ENCODE peak calls at places on chromosome 21, in four cellular contexts. B is K562, Q is HepG2, Y is H1. U is an unnamed sample.

GRCh38 chr21:44845418-44846200 is 27.7 kb upstream of the SUMO3 start:
- DNase-seq in B (peak; percentile 88), Q (peak; percentile 76), Y (peak; percentile 61), U (peak; percentile 68)

GRCh38 chr21:39601194-39601940 is 11.4 kb upstream of the B3GALT5 start:
- DNase-seq in B (no peak), Y (no peak), Q (no peak), U (no peak)

GRCh38 chr21:32494946-32495703 is 82.6 kb downstream of the EVA1C start:
- DNase-seq in Q (no peak), B (no peak), Y (no peak), U (peak; percentile 91)

GRCh38 chr21:44085491-44086321 is 21.5 kb upstream of the PWP2 start:
- DNase-seq in Q (no peak), B (no peak), Y (no peak), U (peak; percentile 26)

GRCh38 chr21:32817206-32817605 is 45.7 kb upstream of the PAXBP1 start:
- DNase-seq in Q (peak; percentile 39), B (no peak), Y (no peak), U (no peak)

GRCh38 chr21:33654412-33654811 is 12.1 kb downstream of the ITSN1 start:
- DNase-seq in B (no peak), Q (no peak), Y (no peak), U (no peak)

GRCh38 chr21:43892984-43893535 is 28.0 kb downstream of the AGPAT3 start:
- DNase-seq in Q (no peak), B (peak; percentile 30), Y (no peak), U (no peak)

GRCh38 chr21:39020751-39021474 is 162.3 kb downstream of the PSMG1 start:
- DNase-seq in B (no peak), Y (no peak), Q (peak; percentile 64), U (peak; percentile 50)

GRCh38 chr21:27802816-27803475 is 836.1 kb upstream of the ADAMTS5 start:
- DNase-seq in Y (peak; percentile 17), B (peak; percentile 32), Q (no peak), U (peak; percentile 39)

GRCh38 chr21:15437873-15438272 is 291.9 kb upstream of the USP25 start:
- DNase-seq in Q (no peak), B (no peak), Y (no peak), U (peak; percentile 14)

GRCh38 chr21:16517380-16517779 is 787.6 kb downstream of the USP25 start:
- DNase-seq in Q (no peak), B (no peak), Y (no peak), U (no peak)

GRCh38 chr21:22120616-22121266 is 1122.5 kb downstream of the NCAM2 start:
- DNase-seq in B (peak; percentile 39), Q (no peak), Y (peak; percentile 10), U (no peak)

GRCh38 chr21:42609806-42610205 is 43.6 kb upstream of the PDE9A start:
- DNase-seq in B (no peak), Y (no peak), Q (no peak), U (no peak)
- TF ChIP-seq JUN in B (no peak), Y (no peak), Q (no peak), U (no peak)

DNA sequence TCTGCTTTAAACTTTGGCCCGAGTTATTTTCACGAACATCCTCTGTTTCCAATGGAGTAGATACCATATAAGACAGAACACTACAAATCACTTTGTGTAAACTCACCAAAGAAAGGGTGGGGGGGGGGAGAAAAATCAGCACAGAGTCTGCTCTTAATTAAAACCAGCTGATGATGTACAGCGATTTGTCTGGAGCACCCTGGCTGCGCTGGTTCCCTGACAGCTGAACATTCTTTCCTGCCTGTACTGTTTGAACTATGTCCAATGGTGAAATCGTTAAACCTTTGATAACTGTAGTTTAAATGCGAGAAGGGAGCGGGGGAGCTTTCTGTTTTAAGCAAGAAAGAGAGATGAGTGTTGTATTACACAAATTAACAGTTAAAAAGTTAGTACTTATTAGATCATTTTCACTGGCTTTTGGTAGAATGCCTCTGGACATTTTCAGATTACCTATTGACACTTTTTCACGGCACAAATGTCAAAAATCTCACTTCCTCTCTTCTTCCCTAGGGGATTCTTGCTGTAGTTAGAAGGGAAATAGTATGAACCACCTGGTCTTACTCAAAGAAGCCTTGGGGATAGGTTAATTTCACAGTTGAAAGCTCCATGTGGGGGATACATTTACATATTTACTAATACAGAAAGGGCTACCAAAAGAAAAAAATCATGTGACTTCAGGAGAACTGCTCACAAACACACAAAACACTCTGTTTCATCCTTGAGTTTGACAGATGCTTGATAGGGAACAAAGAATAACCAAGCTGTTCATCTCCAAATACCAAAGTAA is 140.2 kb upstream of the RUNX1 start:
- DNase-seq in Q (no peak), B (no peak), Y (no peak), U (no peak)
- H3K9ac ChIP-seq in Q (no peak overlapping the region), B (no peak overlapping the region), Y (no peak overlapping the region), U (no peak overlapping the region)

GRCh38 chr21:36059823-36060158 is 535 bp downstream of the SETD4 start:
- DNase-seq in Y (no peak), B (peak; percentile 68), Q (no peak), U (no peak)
- TF ChIP-seq JUN in Y (no peak), B (no peak), Q (no peak), U (no peak)

GRCh38 chr21:46392921-46393320 is 65.8 kb upstream of the DIP2A start:
- DNase-seq in Q (no peak), Y (no peak), B (no peak), U (no peak)

GRCh38 chr21:46393941-46394818 is 64.5 kb upstream of the DIP2A start:
- DNase-seq in Y (no peak), B (no peak), Q (peak; percentile 12), U (no peak)

GRCh38 chr21:46397211-46397905 is 61.3 kb upstream of the DIP2A start:
- DNase-seq in Y (no peak), Q (no peak), B (no peak), U (no peak)

GRCh38 chr21:46393451-46393940 is 65.2 kb upstream of the DIP2A start:
- DNase-seq in Y (no peak), B (peak; percentile 82), Q (peak; percentile 15), U (no peak)

GRCh38 chr21:46394819-46395152 is 63.9 kb upstream of the DIP2A start:
- DNase-seq in Q (no peak), Y (no peak), B (no peak), U (no peak)
- H3K9ac ChIP-seq in Q (no peak overlapping the region), Y (no peak overlapping the region), B (no peak overlapping the region), U (no peak overlapping the region)

GRCh38 chr21:26554365-26554764 is 18.7 kb downstream of the CYYR1 start:
- DNase-seq in Q (no peak), B (no peak), Y (no peak), U (no peak)
- TF ChIP-seq JUN in Q (no peak), B (no peak), Y (no peak), U (no peak)

DNA sequence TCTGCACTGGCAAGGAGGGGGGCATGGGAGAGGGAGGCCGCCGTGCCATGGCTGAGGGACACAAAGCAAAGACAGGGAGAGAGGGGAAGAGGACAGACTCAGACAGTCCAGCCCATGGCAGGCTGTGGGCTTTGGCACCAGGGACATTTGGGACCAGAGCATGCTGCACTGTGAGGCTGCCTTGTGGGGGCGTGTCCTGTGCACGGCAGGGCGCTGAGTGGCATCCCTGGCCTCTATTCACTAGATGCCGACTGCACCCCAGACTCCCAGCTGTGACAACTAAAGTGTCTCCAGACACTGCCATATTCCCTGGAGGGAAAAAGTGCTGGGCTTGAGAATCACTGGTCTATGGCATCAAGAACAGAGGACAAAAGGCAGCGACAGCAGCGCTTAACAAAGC is 18.5 kb upstream of the PRDM15 start:
- DNase-seq in Q (no peak), B (no peak), Y (no peak), U (no peak)
- H3K9ac ChIP-seq in Q (no peak overlapping the region), B (no peak overlapping the region), Y (no peak overlapping the region), U (no peak overlapping the region)

GRCh38 chr21:29245104-29245643 is 53.5 kb upstream of the BACH1 start:
- DNase-seq in Q (no peak), Y (no peak), B (no peak), U (no peak)
- TF ChIP-seq JUN in Q (no peak), Y (no peak), B (no peak), U (no peak)